ENCODE peak calls at places on chromosomes 12 and 14, in seven cellular contexts. V, A, R, X, S, O and H are unnamed samples.
A peak's percentile ranks its signal among the peaks of the same experiment; 100 is the strongest.

GRCh38 chr12:65858831-65859230 is 34.5 kb downstream of the HMGA2 start:
- DNase-seq in V (peak; percentile 40), A (no peak), R (no peak), X (no peak), S (no peak), O (no peak), H (no peak)

GRCh38 chr14:42057176-42057575 is 450.5 kb downstream of the LRFN5 start:
- DNase-seq in V (no peak), A (no peak), R (no peak), X (no peak), S (no peak), O (peak; percentile 32), H (no peak)

GRCh38 chr12:32264995-32265394 is 134.4 kb upstream of the FGD4 start:
- DNase-seq in V (peak; percentile 35), A (no peak), R (no peak), X (no peak), S (no peak), O (no peak), H (no peak)

GRCh38 chr14:73180385-73180805 is 44.1 kb downstream of the PSEN1 start:
- DNase-seq in V (peak; percentile 77), A (no peak), R (no peak), X (no peak), S (no peak), O (peak; percentile 47), H (no peak)

GRCh38 chr12:82650627-82651337 is 35.9 kb upstream of the TMTC2 start:
- DNase-seq in V (peak; percentile 25), A (no peak), R (no peak), X (peak; percentile 81), S (no peak), O (peak; percentile 41), H (no peak)

GRCh38 chr14:69355955-69356321 is 42.2 kb downstream of the ERH start:
- DNase-seq in V (peak; percentile 15), A (no peak), R (no peak), X (no peak), S (peak; percentile 14), O (peak; percentile 68), H (no peak)

GRCh38 chr12:128798543-128799341 is 25.0 kb downstream of the SLC15A4 start:
- DNase-seq in V (no peak), A (no peak), R (no peak), X (no peak), S (no peak), O (no peak), H (no peak)

GRCh38 chr12:28035483-28035882 is 63.0 kb upstream of the PTHLH start:
- DNase-seq in V (peak; percentile 54), A (no peak), R (no peak), X (no peak), S (no peak), O (peak; percentile 63), H (no peak)

GRCh38 chr14:71682337-71682736 is 249.9 kb upstream of the RGS6 start:
- DNase-seq in V (no peak), A (no peak), R (no peak), X (no peak), S (no peak), O (no peak), H (no peak)